ENCODE peak calls at places on chromosomes 5 and 9, in ten cellular contexts. L is HAP-1; B is endothelial cell; G is T follicular helper cell; R is fibroblast of the aortic adventitia; H is stimulated activated CD4-positive, alpha-beta T cell treated with anti-CD3 and anti-CD28 coated beads, Interleukin-2, amount 100 ng/mL, for 48 hours; N is hypothalamus; C is cerebellar cortex; D is SW 1271; T is NCI-H2171 treated with DMSO at 0.1 percent for 48 hours. P is an unnamed sample.

GRCh38 chr5:164145458-164145857 is 640.0 kb downstream of the MAT2B start:
- DNase-seq in L (no peak), B (no peak), G (no peak), R (no peak), H (no peak), N (no peak), C (no peak), D (no peak), T (no peak), P (no peak)

GRCh38 chr5:176695073-176695472 is 47.8 kb downstream of the TSPAN17 start:
- DNase-seq in L (no peak), B (no peak), G (no peak), R (no peak), H (no peak), N (no peak), C (no peak), D (no peak), T (no peak), P (no peak)

GRCh38 chr5:154159343-154159742 is 31.2 kb upstream of the GALNT10 start:
- DNase-seq in L (no peak), B (no peak), G (no peak), R (peak), H (no peak), N (no peak), C (no peak), D (no peak), T (no peak), P (no peak)

GRCh38 chr9:73753171-73753570 is 601.5 kb downstream of the ANXA1 start:
- DNase-seq in L (no peak), B (no peak), G (no peak), R (peak), H (no peak), N (no peak), C (no peak), D (no peak), T (no peak), P (no peak)

GRCh38 chr5:10467281-10468198 is 25.9 kb downstream of the ROPN1L start:
- DNase-seq in L (no peak), B (no peak), G (no peak), R (peak), H (no peak), N (no peak), C (no peak), D (peak), T (no peak), P (no peak)

GRCh38 chr9:133003671-133004090 is 25.2 kb downstream of the GFI1B start:
- DNase-seq in L (no peak), B (no peak), G (no peak), R (no peak), H (no peak), N (no peak), C (no peak), D (no peak), T (no peak), P (no peak)

GRCh38 chr5:119291056-119291455 is 64.8 kb upstream of the TNFAIP8 start:
- DNase-seq in L (no peak), B (no peak), G (no peak), R (no peak), H (no peak), N (no peak), C (no peak), D (no peak), T (no peak), P (no peak)

GRCh38 chr9:70452365-70452764 is 37.9 kb upstream of the KLF9 start:
- DNase-seq in L (no peak), B (no peak), G (no peak), R (no peak), H (no peak), N (no peak), C (no peak), D (no peak), T (no peak), P (no peak)

GRCh38 chr5:16552666-16553343 is 64.0 kb downstream of the RETREG1 start:
- DNase-seq in L (peak), B (peak), G (peak), R (peak), H (peak), N (peak), C (peak), D (peak), T (peak), P (peak)

GRCh38 chr9:74770508-74771261 is 117.0 kb downstream of the TRPM6 start:
- DNase-seq in L (peak), B (peak), G (peak), R (no peak), H (peak), N (no peak), C (peak), D (peak), T (peak), P (peak)

GRCh38 chr5:125874717-125875116 is 548.5 kb upstream of the GRAMD2B start:
- DNase-seq in L (no peak), B (no peak), G (no peak), R (no peak), H (no peak), N (no peak), C (peak), D (no peak), T (no peak), P (no peak)

GRCh38 chr9:137956688-137957385 is 79.3 kb downstream of the CACNA1B start:
- DNase-seq in L (no peak), B (no peak), G (no peak), R (no peak), H (no peak), N (no peak), C (no peak), D (no peak), T (no peak), P (no peak)

GRCh38 chr5:15433709-15434108 is 66.3 kb upstream of the FBXL7 start:
- DNase-seq in L (no peak), B (no peak), G (no peak), R (no peak), H (no peak), N (no peak), C (no peak), D (no peak), T (no peak), P (no peak)

GRCh38 chr5:135729582-135729879 is 104.9 kb upstream of the SLC25A48 start:
- DNase-seq in L (peak), B (no peak), G (no peak), R (no peak), H (no peak), N (no peak), C (peak), D (no peak), T (no peak), P (no peak)

GRCh38 chr5:134509308-134510040 is 16.0 kb upstream of the JADE2 start:
- DNase-seq in L (no peak), B (no peak), G (no peak), R (peak), H (no peak), N (no peak), C (no peak), D (peak), T (no peak), P (no peak)

GRCh38 chr5:36215910-36216309 is 25.8 kb downstream of the NADK2 start:
- DNase-seq in L (no peak), B (no peak), G (no peak), R (no peak), H (no peak), N (no peak), C (no peak), D (no peak), T (no peak), P (no peak)

GRCh38 chr5:133948721-133949120 is 19.7 kb downstream of the C5orf15 start:
- DNase-seq in L (no peak), B (no peak), G (no peak), R (no peak), H (no peak), N (no peak), C (no peak), D (no peak), T (no peak), P (no peak)

GRCh38 chr5:28557114-28557513 is 1518.7 kb upstream of the CDH9 start:
- DNase-seq in L (no peak), B (no peak), G (no peak), R (no peak), H (no peak), N (no peak), C (no peak), D (no peak), T (no peak), P (no peak)

GRCh38 chr9:19137282-19137681 is 10.0 kb upstream of the PLIN2 start:
- DNase-seq in L (no peak), B (no peak), G (no peak), R (peak), H (no peak), N (no peak), C (no peak), D (no peak), T (no peak), P (no peak)

GRCh38 chr5:56964173-56964572 is 12.2 kb upstream of the MIER3 start:
- DNase-seq in L (no peak), B (no peak), G (no peak), R (no peak), H (no peak), N (no peak), C (no peak), D (no peak), T (no peak), P (no peak)

GRCh38 chr5:142900926-142901325 is 130.7 kb downstream of the ARHGAP26 start:
- DNase-seq in L (no peak), B (no peak), G (no peak), R (peak), H (no peak), N (no peak), C (no peak), D (no peak), T (no peak), P (no peak)

GRCh38 chr5:351084-351910 is 29.8 kb downstream of the AHRR start:
- DNase-seq in L (no peak), B (no peak), G (no peak), R (no peak), H (no peak), N (no peak), C (no peak), D (no peak), T (no peak), P (no peak)

GRCh38 chr5:58582004-58582403 is 871 bp upstream of the RAB3C start:
- DNase-seq in L (no peak), B (peak), G (no peak), R (no peak), H (no peak), N (no peak), C (peak), D (no peak), T (peak), P (no peak)

GRCh38 chr9:107363511-107364182 is 80.6 kb downstream of the RAD23B start:
- DNase-seq in L (no peak), B (no peak), G (no peak), R (no peak), H (no peak), N (no peak), C (no peak), D (no peak), T (peak), P (no peak)

GRCh38 chr9:93575706-93576295 is 583 bp upstream of the PHF2 start:
- DNase-seq in L (no peak), B (peak), G (peak), R (peak), H (peak), N (peak), C (no peak), D (peak), T (peak), P (peak)

GRCh38 chr5:5335708-5336211 is 86.7 kb upstream of the ICE1 start:
- DNase-seq in L (no peak), B (no peak), G (no peak), R (peak), H (no peak), N (no peak), C (no peak), D (no peak), T (no peak), P (no peak)

GRCh38 chr9:127950513-127951210 is 13.0 kb upstream of the DPM2 start:
- DNase-seq in L (peak), B (no peak), G (no peak), R (no peak), H (no peak), N (peak), C (no peak), D (no peak), T (no peak), P (no peak)

GRCh38 chr9:129907196-129907595 is 71.9 kb downstream of the USP20 start:
- DNase-seq in L (no peak), B (no peak), G (no peak), R (no peak), H (no peak), N (no peak), C (no peak), D (no peak), T (no peak), P (no peak)